ENCODE peak calls at places on chromosomes 5 and 9, in five cellular contexts. O is IMR-90, T is mesendoderm, F is neuronal stem cell, Z is PC-3. Q is an unnamed sample.

GRCh38 chr9:106326493-106326892 is 536.5 kb upstream of the ZNF462 start:
- DNase-seq in F (no peak), Z (no peak), O (no peak), T (no peak), Q (no peak)

GRCh38 chr5:2899311-2899710 is 147.8 kb upstream of the IRX2 start:
- DNase-seq in T (no peak), O (no peak), Z (no peak), F (no peak), Q (no peak)

GRCh38 chr9:4139201-4139600 is 160.7 kb downstream of the GLIS3 start:
- DNase-seq in T (no peak), O (no peak), F (no peak), Z (no peak), Q (no peak)

GRCh38 chr5:96752341-96753016 is 55.3 kb downstream of the ERAP1 start:
- DNase-seq in T (peak; percentile 55), O (peak; percentile 69), Z (peak; percentile 87), F (peak; percentile 66), Q (peak; percentile 40)

GRCh38 chr9:79578891-79579290 is 7.1 kb downstream of the TLE4 start:
- DNase-seq in Z (no peak), T (no peak), F (no peak), O (no peak), Q (no peak)

GRCh38 chr5:105259581-105260217 is 1697.1 kb upstream of the NUDT12 start:
- DNase-seq in F (no peak), Z (no peak), T (peak; percentile 26), O (no peak), Q (no peak)

GRCh38 chr5:154756871-154757646 is 1.9 kb downstream of the LARP1 start:
- DNase-seq in Z (peak; percentile 6), F (peak; percentile 23), T (peak; percentile 61), O (peak; percentile 30), Q (no peak)

GRCh38 chr5:92177926-92178487 is 794.9 kb upstream of the ARRDC3 start:
- DNase-seq in O (no peak), Z (no peak), T (no peak), F (no peak), Q (no peak)

GRCh38 chr5:16891043-16891442 is 45.0 kb downstream of the MYO10 start:
- DNase-seq in O (no peak), Z (no peak), F (no peak), T (no peak), Q (no peak)
- H3K27ac ChIP-seq in O (no peak overlapping the region), Z (no peak overlapping the region), F (no peak overlapping the region), T (no peak overlapping the region), Q (no peak overlapping the region)

DNA sequence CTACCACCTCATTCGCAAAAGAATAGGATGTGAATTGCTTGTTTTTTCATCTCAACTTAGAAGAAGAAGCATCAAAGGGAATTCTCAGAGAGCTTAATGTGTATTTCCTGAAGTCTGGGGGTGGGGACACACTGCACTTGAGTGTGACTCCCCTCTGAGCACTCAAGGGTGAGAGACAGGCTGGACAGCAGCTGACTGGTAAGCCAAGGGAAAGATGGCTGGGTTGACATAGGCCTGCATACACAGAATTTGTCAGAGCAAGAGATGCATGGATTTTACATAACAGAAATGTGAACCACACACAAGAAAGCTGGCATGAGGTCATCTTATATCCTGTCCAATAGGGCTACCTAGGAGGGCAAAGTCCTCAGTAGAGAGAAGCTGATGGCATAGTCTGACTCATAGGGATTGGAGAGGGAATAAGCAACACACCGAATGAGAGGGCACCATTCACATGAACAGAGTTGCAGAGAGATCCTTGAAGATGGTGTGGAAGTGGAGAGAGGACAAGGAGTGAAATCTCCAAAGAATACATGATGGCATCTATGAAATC is 114.3 kb upstream of the EPB41L4A start:
- DNase-seq in O (no peak), T (peak; percentile 59), Z (peak; percentile 40), F (no peak), Q (no peak)
- H3K4me3 ChIP-seq in O (no peak overlapping the region), T (no peak overlapping the region), Z (no peak overlapping the region), F (no peak overlapping the region), Q (no peak overlapping the region)

DNA sequence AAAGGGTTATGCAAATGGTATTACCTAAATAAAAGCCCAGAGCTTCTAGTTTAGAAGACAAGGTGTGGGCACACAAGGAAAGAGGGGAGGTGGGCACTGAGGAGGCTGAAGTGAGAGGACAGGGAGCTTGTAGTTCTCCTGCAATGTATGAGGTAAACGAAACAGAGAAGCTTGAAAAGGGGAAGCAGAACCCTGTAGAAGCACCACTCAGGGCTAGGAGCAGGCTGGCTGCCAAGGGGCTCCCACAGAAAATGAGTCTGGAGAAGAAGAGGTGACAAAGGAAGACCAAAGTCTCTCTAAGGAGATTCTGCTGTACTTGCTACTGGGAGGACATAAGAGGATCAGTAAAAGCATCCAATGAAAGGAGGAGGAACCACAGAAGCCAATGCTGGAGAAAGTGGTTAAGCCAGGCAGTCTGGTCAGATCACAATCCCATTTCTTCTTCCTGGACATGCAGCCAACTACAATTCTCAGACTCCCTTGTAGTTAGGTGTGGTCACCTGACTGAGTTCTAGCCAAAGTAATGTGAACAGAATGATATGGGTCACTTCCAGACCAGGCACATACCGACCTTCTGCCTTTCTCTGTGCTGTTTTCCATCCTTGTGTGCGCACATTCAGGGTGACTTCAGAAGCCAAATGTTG is 174.5 kb upstream of the MAP3K1 start:
- DNase-seq in F (no peak), Z (no peak), O (no peak), T (no peak), Q (no peak)
- H3K27ac ChIP-seq in F (no peak overlapping the region), Z (no peak overlapping the region), O (no peak overlapping the region), T (no peak overlapping the region), Q (no peak overlapping the region)

GRCh38 chr9:113501821-113502220 is 38.3 kb downstream of the RGS3 start:
- DNase-seq in O (no peak), F (no peak), T (no peak), Z (no peak), Q (no peak)
- H3K4me3 ChIP-seq in O (no peak overlapping the region), F (peak overlapping the region; percentile 14), T (no peak overlapping the region), Z (no peak overlapping the region), Q (no peak overlapping the region)

GRCh38 chr5:151812757-151813309 is 41.1 kb downstream of the G3BP1 start:
- DNase-seq in Z (peak; percentile 22), T (no peak), O (peak; percentile 54), F (no peak), Q (peak; percentile 22)
- H3K27ac ChIP-seq in Z (no peak overlapping the region), T (no peak overlapping the region), O (no peak overlapping the region), F (no peak overlapping the region), Q (no peak overlapping the region)

Q was measured in brain microvascular endothelial cell.